ENCODE peak calls at places on chromosome 5, in eight cellular contexts. T is T-cell, U is erythroblast, Y is progenitor cell of endocrine pancreas, J is fibroblast of mammary gland, B is RKO, F is putamen, G is fibroblast of lung. Z is an unnamed sample.

GRCh38 chr5:72557576-72558336 is 50.5 kb upstream of the ZNF366 start:
- DNase-seq in T (no peak), U (no peak), Y (no peak), J (no peak), B (no peak), F (no peak), G (no peak), Z (no peak)

GRCh38 chr5:72185717-72186388 is 78.6 kb downstream of the MAP1B start:
- DNase-seq in T (no peak), U (no peak), Y (no peak), J (peak), B (no peak), F (no peak), G (peak), Z (no peak)

GRCh38 chr5:165029471-165029870 is 1524.1 kb downstream of the MAT2B start:
- DNase-seq in T (no peak), U (peak), Y (no peak), J (peak), B (peak), F (no peak), G (peak), Z (peak)

GRCh38 chr5:78795757-78796156 is 147.2 kb upstream of the LHFPL2 start:
- DNase-seq in T (no peak), U (no peak), Y (no peak), J (peak), B (no peak), F (no peak), G (no peak), Z (no peak)

GRCh38 chr5:151338734-151339133 is 8.6 kb downstream of the SLC36A2 start:
- DNase-seq in T (no peak), U (no peak), Y (no peak), J (no peak), B (no peak), F (no peak), G (no peak), Z (no peak)

GRCh38 chr5:33649801-33650482 is 209.2 kb downstream of the TARS1 start:
- DNase-seq in T (no peak), U (no peak), Y (no peak), J (peak), B (no peak), F (no peak), G (peak), Z (no peak)

GRCh38 chr5:2981652-2982051 is 230.2 kb upstream of the IRX2 start:
- DNase-seq in T (no peak), U (no peak), Y (no peak), J (no peak), B (no peak), F (no peak), G (no peak), Z (no peak)

GRCh38 chr5:109575506-109575905 is 114.2 kb upstream of the MAN2A1 start:
- DNase-seq in T (no peak), U (no peak), Y (no peak), J (no peak), B (no peak), F (no peak), G (no peak), Z (no peak)

GRCh38 chr5:104355350-104355749 is 792.8 kb upstream of the NUDT12 start:
- DNase-seq in T (no peak), U (no peak), Y (no peak), J (no peak), B (no peak), F (no peak), G (no peak), Z (no peak)

GRCh38 chr5:159223469-159223868 is 14.1 kb upstream of the RNF145 start:
- DNase-seq in T (no peak), U (no peak), Y (no peak), J (no peak), B (no peak), F (no peak), G (no peak), Z (no peak)

GRCh38 chr5:68489556-68489955 is 274.0 kb downstream of the PIK3R1 start:
- DNase-seq in T (no peak), U (no peak), Y (no peak), J (no peak), B (no peak), F (peak), G (no peak), Z (no peak)

GRCh38 chr5:60386398-60386797 is 313.6 kb downstream of the DEPDC1B start:
- DNase-seq in T (no peak), U (no peak), Y (no peak), J (no peak), B (no peak), F (no peak), G (no peak), Z (no peak)

GRCh38 chr5:128197911-128198522 is 114.5 kb downstream of the SLC12A2 start:
- DNase-seq in T (no peak), U (no peak), Y (no peak), J (no peak), B (no peak), F (no peak), G (no peak), Z (no peak)

GRCh38 chr5:112479418-112479817 is 60.3 kb upstream of the EPB41L4A start:
- DNase-seq in T (no peak), U (no peak), Y (no peak), J (peak), B (no peak), F (no peak), G (peak), Z (no peak)

GRCh38 chr5:136043968-136044610 is 15.3 kb downstream of the TGFBI start:
- DNase-seq in T (no peak), U (no peak), Y (no peak), J (no peak), B (no peak), F (no peak), G (no peak), Z (no peak)

GRCh38 chr5:58072202-58072791 is 387.6 kb downstream of the PLK2 start:
- DNase-seq in T (no peak), U (no peak), Y (no peak), J (no peak), B (no peak), F (no peak), G (peak), Z (no peak)

GRCh38 chr5:157598350-157598936 is 22.9 kb upstream of the ADAM19 start:
- DNase-seq in T (no peak), U (no peak), Y (no peak), J (no peak), B (no peak), F (no peak), G (no peak), Z (no peak)

GRCh38 chr5:108810717-108811116 is 63.0 kb downstream of the FER start:
- DNase-seq in T (no peak), U (no peak), Y (no peak), J (no peak), B (no peak), F (no peak), G (no peak), Z (no peak)

GRCh38 chr5:172667786-172668735 is 27.0 kb downstream of the NEURL1B start:
- DNase-seq in T (no peak), U (no peak), Y (no peak), J (peak), B (no peak), F (no peak), G (no peak), Z (no peak)

GRCh38 chr5:43335681-43336080 is 22.5 kb upstream of the HMGCS1 start:
- DNase-seq in T (no peak), U (no peak), Y (no peak), J (no peak), B (no peak), F (no peak), G (no peak), Z (no peak)

GRCh38 chr5:55450050-55450765 is 84.6 kb downstream of the PLPP1 start:
- DNase-seq in T (no peak), U (no peak), Y (no peak), J (peak), B (peak), F (no peak), G (peak), Z (no peak)

GRCh38 chr5:56054651-56055050 is 59.9 kb upstream of the IL6ST start:
- DNase-seq in T (no peak), U (no peak), Y (no peak), J (peak), B (no peak), F (no peak), G (peak), Z (no peak)

GRCh38 chr5:118596255-118596654 is 392.1 kb downstream of the DTWD2 start:
- DNase-seq in T (no peak), U (no peak), Y (no peak), J (no peak), B (no peak), F (peak), G (no peak), Z (no peak)

GRCh38 chr5:367358-368130 is 46.0 kb downstream of the AHRR start:
- DNase-seq in T (no peak), U (no peak), Y (peak), J (no peak), B (no peak), F (no peak), G (no peak), Z (no peak)

GRCh38 chr5:87413116-87413645 is 451 bp upstream of the CCNH start:
- DNase-seq in T (no peak), U (no peak), Y (no peak), J (no peak), B (peak), F (no peak), G (no peak), Z (no peak)